ENCODE peak calls at places on chromosomes 7 and 10, in seven cellular contexts. A is activated T-helper 1 cell treated with anti-CD3 and anti-CD28 coated beads, Interleukin-2, amount 50 U/mL, for 16 hours; F is neural progenitor cell; T is bronchial epithelial cell; P is hypothalamus; B is A172; I is heart left ventricle. E is an unnamed sample.

GRCh38 chr10:21726601-21727295 is 192.7 kb downstream of the MLLT10 start:
- DNase-seq in A (no peak), F (peak), T (peak), P (no peak), B (no peak), I (no peak), E (no peak)

GRCh38 chr7:31735991-31736982 is 49.3 kb downstream of the PPP1R17 start:
- DNase-seq in A (no peak), F (peak), T (peak), P (peak), B (peak), I (peak), E (peak)

GRCh38 chr10:124180947-124181549 is 87.7 kb upstream of the CHST15 start:
- DNase-seq in A (no peak), F (no peak), T (peak), P (no peak), B (peak), I (no peak), E (no peak)

GRCh38 chr7:107628461-107629064 is 32.1 kb upstream of the SLC26A4 start:
- DNase-seq in A (no peak), F (no peak), T (no peak), P (no peak), B (no peak), I (no peak), E (no peak)

GRCh38 chr7:157618091-157618726 is 281.4 kb downstream of the DNAJB6 start:
- DNase-seq in A (no peak), F (no peak), T (no peak), P (no peak), B (no peak), I (no peak), E (no peak)

GRCh38 chr10:42981358-42982236 is 95.3 kb upstream of the RET start:
- DNase-seq in A (no peak), F (no peak), T (no peak), P (no peak), B (no peak), I (peak), E (peak)

GRCh38 chr10:36492590-36493510 is 632.5 kb upstream of the ANKRD30A start:
- DNase-seq in A (no peak), F (no peak), T (peak), P (no peak), B (peak), I (no peak), E (no peak)

GRCh38 chr10:115030483-115031200 is 62.5 kb upstream of the ATRNL1 start:
- DNase-seq in A (no peak), F (peak), T (no peak), P (no peak), B (no peak), I (no peak), E (no peak)

GRCh38 chr7:5177060-5177459 is 13.0 kb upstream of the WIPI2 start:
- DNase-seq in A (no peak), F (peak), T (no peak), P (peak), B (peak), I (peak), E (peak)

GRCh38 chr7:148773344-148773743 is 74.6 kb downstream of the CUL1 start:
- DNase-seq in A (no peak), F (no peak), T (no peak), P (no peak), B (peak), I (no peak), E (no peak)

GRCh38 chr7:4960363-4960762 is 1.4 kb upstream of the MMD2 start:
- DNase-seq in A (no peak), F (no peak), T (no peak), P (no peak), B (no peak), I (no peak), E (no peak)

GRCh38 chr10:74234569-74234968 is 83.5 kb downstream of the ADK start:
- DNase-seq in A (no peak), F (no peak), T (peak), P (no peak), B (no peak), I (no peak), E (no peak)

GRCh38 chr7:139915301-139915863 is 86.3 kb downstream of the TBXAS1 start:
- DNase-seq in A (no peak), F (no peak), T (peak), P (no peak), B (peak), I (no peak), E (no peak)

GRCh38 chr7:3232228-3232627 is 68.8 kb upstream of the SDK1 start:
- DNase-seq in A (no peak), F (no peak), T (no peak), P (no peak), B (no peak), I (no peak), E (no peak)

GRCh38 chr7:1449501-1449900 is 9.8 kb downstream of the MICALL2 start:
- DNase-seq in A (no peak), F (no peak), T (no peak), P (no peak), B (no peak), I (no peak), E (no peak)

GRCh38 chr10:22669163-22669711 is 45.1 kb downstream of the PIP4K2A start:
- DNase-seq in A (no peak), F (no peak), T (no peak), P (no peak), B (no peak), I (no peak), E (no peak)

GRCh38 chr10:86339226-86339865 is 27.2 kb downstream of the GRID1 start:
- DNase-seq in A (no peak), F (no peak), T (no peak), P (no peak), B (no peak), I (no peak), E (no peak)

GRCh38 chr10:113303747-113304146 is 249.1 kb upstream of the HABP2 start:
- DNase-seq in A (no peak), F (no peak), T (peak), P (no peak), B (no peak), I (no peak), E (no peak)

GRCh38 chr10:69438531-69439349 is 12.5 kb upstream of the TSPAN15 start:
- DNase-seq in A (no peak), F (no peak), T (peak), P (no peak), B (peak), I (no peak), E (no peak)

GRCh38 chr10:125093199-125093841 is 67.0 kb downstream of the CTBP2 start:
- DNase-seq in A (no peak), F (no peak), T (no peak), P (no peak), B (no peak), I (peak), E (peak)

GRCh38 chr10:35784751-35785150 is 142.7 kb upstream of the FZD8 start:
- DNase-seq in A (no peak), F (no peak), T (no peak), P (no peak), B (no peak), I (no peak), E (no peak)

GRCh38 chr10:110501142-110501937 is 3.6 kb downstream of the DUSP5 start:
- DNase-seq in A (peak), F (peak), T (peak), P (no peak), B (peak), I (peak), E (peak)

GRCh38 chr10:131451407-131452015 is 140.0 kb upstream of the TCERG1L start:
- DNase-seq in A (no peak), F (no peak), T (no peak), P (no peak), B (no peak), I (no peak), E (no peak)

GRCh38 chr10:79164075-79164474 is 95.3 kb downstream of the ZMIZ1 start:
- DNase-seq in A (no peak), F (no peak), T (no peak), P (no peak), B (no peak), I (no peak), E (no peak)

GRCh38 chr10:1057106-1057657 is 997 bp downstream of the WDR37 start:
- DNase-seq in A (no peak), F (peak), T (peak), P (no peak), B (no peak), I (no peak), E (no peak)

GRCh38 chr10:5942471-5942870 is 34.9 kb downstream of the IL15RA start:
- DNase-seq in A (no peak), F (no peak), T (no peak), P (no peak), B (no peak), I (peak), E (peak)

GRCh38 chr10:74794531-74794930 is 31.9 kb upstream of the KAT6B start:
- DNase-seq in A (no peak), F (no peak), T (no peak), P (no peak), B (no peak), I (no peak), E (no peak)

GRCh38 chr10:22615819-22616499 is 98.4 kb downstream of the PIP4K2A start:
- DNase-seq in A (no peak), F (no peak), T (no peak), P (peak), B (peak), I (peak), E (no peak)

GRCh38 chr10:8369666-8370065 is 315.2 kb downstream of the GATA3 start:
- DNase-seq in A (no peak), F (no peak), T (peak), P (no peak), B (peak), I (peak), E (no peak)

GRCh38 chr7:39336457-39336856 is 229.7 kb upstream of the YAE1 start:
- DNase-seq in A (no peak), F (no peak), T (peak), P (no peak), B (peak), I (no peak), E (no peak)

GRCh38 chr7:131008840-131009651 is 275.0 kb upstream of the KLF14 start:
- DNase-seq in A (no peak), F (no peak), T (peak), P (no peak), B (no peak), I (no peak), E (no peak)